ENCODE peak calls at places on chromosome 11, in four cellular contexts. M is HCT116, U is pancreas, R is lower lobe of right lung. W is an unnamed sample.

GRCh38 chr11:116030697-116031331 is 526.6 kb upstream of the CADM1 start:
- DNase-seq in R (no peak), U (no peak), M (no peak), W (no peak)

GRCh38 chr11:14015711-14016110 is 53.2 kb downstream of the SPON1 start:
- DNase-seq in M (peak; percentile 51), R (no peak), U (no peak), W (no peak)

GRCh38 chr11:94657629-94658028 is 90.5 kb downstream of the PIWIL4 start:
- DNase-seq in M (no peak), U (no peak), R (no peak), W (no peak)

GRCh38 chr11:2670541-2671100 is 29.2 kb downstream of the KCNQ1OT1 start:
- DNase-seq in M (no peak), R (no peak), U (no peak), W (no peak)

GRCh38 chr11:108938604-108939003 is 273.7 kb downstream of the DDX10 start:
- DNase-seq in R (no peak), U (no peak), M (no peak), W (no peak)

GRCh38 chr11:59216654-59217640 is 4.2 kb upstream of the MPEG1 start:
- DNase-seq in M (no peak), R (no peak), U (no peak), W (no peak)

GRCh38 chr11:131928992-131929391 is 558.6 kb downstream of the NTM start:
- DNase-seq in U (no peak), R (peak; percentile 57), M (no peak), W (no peak)

GRCh38 chr11:32386770-32387377 is 48.5 kb downstream of the WT1 start:
- DNase-seq in R (no peak), M (no peak), U (no peak), W (no peak)

GRCh38 chr11:28090052-28090749 is 17.8 kb downstream of the KIF18A start:
- DNase-seq in M (no peak), U (no peak), R (no peak), W (no peak)

DNA sequence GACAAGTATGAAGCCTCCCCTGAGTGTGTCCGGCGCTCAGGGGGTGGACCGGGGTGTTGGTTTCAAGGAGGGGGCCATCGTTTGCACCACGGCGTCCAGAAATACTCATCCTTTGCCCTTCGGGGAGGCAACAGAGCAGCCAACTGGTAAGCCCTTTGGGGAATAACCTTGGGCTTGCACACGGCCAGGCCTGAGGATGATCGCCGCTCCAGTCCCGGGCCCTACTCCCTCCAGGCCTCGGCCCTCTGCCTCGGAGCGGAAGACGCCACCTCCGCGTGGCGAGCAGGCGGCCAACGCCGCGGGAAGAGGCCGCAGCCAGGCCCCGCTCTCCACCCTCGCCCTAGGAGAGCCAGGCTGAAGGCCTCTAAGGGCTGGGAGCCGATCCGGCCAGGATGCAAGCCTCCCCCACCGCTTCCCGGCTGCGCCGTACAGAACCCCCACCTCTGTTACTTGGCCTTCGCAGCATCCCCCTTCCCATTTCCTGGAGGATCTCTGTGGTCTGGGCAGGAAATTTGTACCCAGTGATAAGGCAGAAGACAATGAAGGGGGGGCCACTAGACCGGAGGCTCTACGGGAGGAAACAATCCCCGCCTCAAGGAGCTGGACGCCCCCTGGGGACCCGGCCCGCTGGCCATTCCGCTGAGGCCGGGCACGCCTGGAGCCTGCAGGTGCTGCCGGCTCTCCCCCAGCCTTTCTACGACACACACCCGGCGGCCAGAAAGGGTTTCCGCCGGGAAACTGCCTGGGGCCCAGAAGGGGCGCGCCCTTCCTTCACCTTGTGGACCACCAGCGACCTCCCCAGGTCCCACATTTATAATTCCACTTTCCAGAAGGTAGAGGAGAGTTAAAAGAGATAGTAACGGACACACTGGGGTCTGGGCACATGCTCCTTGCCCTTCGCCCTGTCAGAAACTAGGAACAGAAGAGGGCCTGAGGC is 2.6 kb downstream of the ESAM start:
- DNase-seq in U (no peak), M (no peak), R (no peak), W (no peak)
- H3K4me3 ChIP-seq in U (peak overlapping the region; percentile 10), M (no peak overlapping the region), R (peak overlapping the region; percentile 66), W (no peak overlapping the region)

GRCh38 chr11:117197516-117198456 is 1.4 kb upstream of the TAGLN start:
- DNase-seq in M (no peak), U (peak; percentile 20), R (peak; percentile 47), W (no peak)
- TF ChIP-seq CTCF in M (peak; percentile 75), U (no peak), R (peak; percentile 39), W (no peak)

GRCh38 chr11:114141863-114142590 is 82.5 kb downstream of the ZBTB16 start:
- DNase-seq in U (no peak), R (no peak), M (no peak), W (no peak)

GRCh38 chr11:114140826-114141225 is 81.3 kb downstream of the ZBTB16 start:
- DNase-seq in U (no peak), M (no peak), R (no peak), W (no peak)

GRCh38 chr11:114138411-114138810 is 78.9 kb downstream of the ZBTB16 start:
- DNase-seq in R (no peak), M (no peak), U (no peak), W (no peak)

GRCh38 chr11:114145166-114145695 is 85.7 kb downstream of the ZBTB16 start:
- DNase-seq in U (no peak), R (no peak), M (no peak), W (no peak)

DNA sequence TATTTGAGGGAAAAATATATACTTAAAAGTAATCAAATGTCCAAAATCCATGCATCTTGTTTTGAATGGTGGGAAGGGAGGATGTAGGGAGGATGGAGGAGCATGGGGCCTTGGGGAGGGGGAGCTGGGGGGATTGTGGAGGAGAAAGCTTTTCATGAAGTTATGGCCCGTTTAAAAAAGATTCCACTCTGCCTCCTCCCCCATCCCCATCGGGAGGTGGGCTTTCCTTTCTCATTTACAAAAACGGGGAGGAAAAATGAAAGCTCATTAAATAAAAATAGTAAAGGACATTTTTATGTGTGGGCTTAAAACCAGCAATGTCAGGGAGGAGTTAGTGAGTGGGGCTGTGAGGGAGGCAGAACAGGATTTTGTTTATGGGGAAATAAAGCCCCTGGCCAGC is 83.1 kb downstream of the ZBTB16 start:
- DNase-seq in M (no peak), U (no peak), R (no peak), W (no peak)
- H3K4me1 ChIP-seq in M (no peaks in the 10 kb centered on the region), U (peaks cover 16% of the 10 kb centered on the region), R (peaks cover 85% of the 10 kb centered on the region), W (peaks cover 7% of the 10 kb centered on the region)

GRCh38 chr11:112278803-112279202 is 18.1 kb upstream of the PLET1 start:
- DNase-seq in R (no peak), M (no peak), U (no peak), W (no peak)

GRCh38 chr11:112280268-112281126 is 19.8 kb upstream of the PLET1 start:
- DNase-seq in U (peak; percentile 54), R (peak; percentile 53), M (peak; percentile 65), W (no peak)

GRCh38 chr11:112277937-112278336 is 17.3 kb upstream of the PLET1 start:
- DNase-seq in M (no peak), U (no peak), R (no peak), W (no peak)

GRCh38 chr11:112281776-112282175 is 21.1 kb upstream of the PLET1 start:
- DNase-seq in U (no peak), R (no peak), M (no peak), W (no peak)

DNA sequence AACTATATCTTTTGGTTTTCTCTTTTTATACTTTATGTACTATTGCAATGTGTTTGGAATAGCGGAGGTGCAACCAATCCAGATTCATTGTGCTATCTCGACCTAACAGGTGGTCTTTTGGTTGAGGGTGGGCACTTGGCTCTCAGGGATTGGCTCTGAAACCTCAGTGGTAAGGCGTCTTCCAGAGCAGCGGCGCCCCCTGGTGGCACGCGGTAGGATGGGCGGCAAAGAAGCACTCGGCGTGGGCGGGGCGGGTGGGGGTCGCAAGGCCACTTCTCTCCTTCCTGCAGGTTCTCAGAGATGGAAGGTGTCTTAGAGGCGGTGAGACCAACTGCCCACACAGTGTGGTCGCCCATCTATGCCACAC is 19.2 kb upstream of the PLET1 start:
- DNase-seq in R (peak; percentile 82), M (no peak), U (peak; percentile 39), W (no peak)
- H3K4me3 ChIP-seq in R (peak overlapping the region; percentile 50), M (no peak overlapping the region), U (peak overlapping the region; percentile 27), W (peak overlapping the region; percentile 12)

DNA sequence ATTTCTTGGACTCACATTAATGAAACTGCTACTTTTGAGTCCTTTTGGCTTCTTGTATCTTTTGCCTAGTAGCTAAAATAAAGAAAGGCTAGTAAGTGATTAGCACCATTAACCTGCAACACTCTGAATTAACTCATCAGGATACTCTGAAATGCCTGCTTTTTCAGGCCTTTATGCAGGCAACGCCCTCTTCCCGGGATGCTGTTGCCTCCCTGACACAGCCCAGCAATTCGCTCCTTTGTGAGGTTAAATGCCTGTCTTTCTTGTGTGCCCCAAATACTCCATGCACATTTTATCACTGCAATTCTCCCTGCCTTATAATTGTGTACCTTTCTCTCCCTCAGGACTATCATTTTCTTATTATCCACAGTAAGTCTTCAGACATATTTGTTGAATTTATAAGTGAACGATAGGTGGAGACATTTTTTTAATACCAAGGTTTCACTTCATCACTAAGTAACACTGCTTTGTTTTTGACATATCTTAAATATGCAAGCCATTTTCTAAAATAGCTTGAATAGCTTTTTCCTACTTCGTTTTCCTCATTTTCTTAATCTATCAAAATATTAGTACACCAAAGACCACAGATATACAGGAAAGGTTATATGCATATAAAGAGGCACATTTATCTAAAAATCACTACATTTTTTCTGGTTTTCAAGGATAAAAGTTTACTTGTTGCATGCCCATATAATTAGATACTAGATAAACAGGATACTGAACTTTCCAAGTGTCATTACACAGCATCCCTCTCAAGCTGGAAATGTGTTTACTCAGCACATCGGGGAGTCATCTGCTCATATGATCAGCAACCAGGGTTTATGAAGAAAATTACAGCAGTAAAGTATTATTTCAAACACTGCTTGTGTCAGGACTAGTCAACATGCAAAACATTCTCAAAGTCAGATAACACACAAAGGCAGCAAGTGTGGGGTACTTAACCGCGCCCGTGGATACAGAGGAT is 48.5 kb upstream of the DDI1 start:
- DNase-seq in M (no peak), U (no peak), R (no peak), W (no peak)
- TF ChIP-seq CTCF in M (no peak), U (no peak), R (no peak), W (peak; percentile 31)

GRCh38 chr11:128482512-128483191 is 104.7 kb downstream of the ETS1 start:
- DNase-seq in M (no peak), U (no peak), R (no peak), W (no peak)
- H3K4me1 ChIP-seq in M (no peaks in the 10 kb centered on the region), U (no peaks in the 10 kb centered on the region), R (peaks cover 63% of the 10 kb centered on the region), W (no peaks in the 10 kb centered on the region)

DNA sequence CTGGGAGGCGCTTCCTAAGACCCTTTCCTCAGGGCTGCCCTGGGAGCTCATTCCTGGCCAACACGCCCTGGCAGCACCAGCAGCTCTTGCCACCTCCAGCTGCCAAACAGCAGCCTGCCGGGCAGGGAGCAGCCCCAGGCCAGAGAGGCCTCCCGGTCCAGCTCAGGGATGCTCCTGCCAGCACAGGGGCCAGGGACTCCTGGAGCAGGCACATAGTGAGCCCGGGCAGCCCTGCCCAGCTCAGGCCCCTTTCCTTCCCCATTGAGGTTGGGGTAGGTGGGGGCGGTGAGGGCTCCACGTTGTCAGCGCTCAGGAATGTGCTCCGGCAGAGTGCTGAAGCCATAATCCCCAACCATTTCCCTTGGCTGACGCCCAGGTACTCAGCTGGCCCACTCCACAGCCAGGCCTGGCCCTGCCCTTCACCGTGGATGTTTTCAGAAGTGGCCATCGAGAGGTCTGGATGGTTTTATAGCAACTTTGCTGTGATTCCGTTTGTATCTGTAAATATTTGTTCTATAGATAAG is 7.6 kb downstream of the SLC39A13 start:
- DNase-seq in R (peak; percentile 92), U (peak; percentile 64), M (peak; percentile 49), W (peak; percentile 93)
- H3K4me3 ChIP-seq in R (peak overlapping the region; percentile 4), U (no peak overlapping the region), M (peak overlapping the region; percentile 28), W (no peak overlapping the region)

DNA sequence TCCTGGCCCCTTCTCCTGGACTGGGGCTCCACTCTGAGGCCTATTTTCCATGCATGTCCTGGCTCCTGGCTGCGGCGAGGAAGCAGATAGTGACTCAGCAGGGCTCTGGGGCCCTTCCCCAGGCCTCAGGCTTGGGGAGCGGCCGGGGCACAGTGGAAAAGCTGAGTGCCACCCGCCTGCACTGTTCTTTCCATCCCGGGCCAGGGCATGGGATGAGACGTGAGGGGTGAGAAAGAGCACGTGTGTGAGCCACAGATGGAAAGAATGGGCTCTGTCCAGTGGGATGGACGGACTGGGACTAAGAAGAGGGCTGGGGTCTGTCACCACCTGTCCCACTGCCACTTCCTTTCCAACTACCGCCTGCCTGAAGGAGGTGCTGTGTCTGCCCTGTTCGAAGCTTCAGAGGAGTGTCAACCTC is 12.8 kb downstream of the SLC37A2 start:
- DNase-seq in M (no peak), U (no peak), R (peak; percentile 34), W (peak; percentile 71)
- TF ChIP-seq CTCF in M (peak; percentile 28), U (no peak), R (no peak), W (peak; percentile 36)

W was measured in RWPE2.